ENCODE peak calls at places on chromosomes 4 and X, in five cellular contexts. M, G, K, S and W are unnamed samples.

GRCh38 chrX:118128724-118129123 is 12.1 kb upstream of the KLHL13 start:
- DNase-seq in K (no peak), M (no peak), G (no peak), S (no peak), W (no peak)

GRCh38 chr4:181821039-181822004 is 421.9 kb upstream of the TENM3 start:
- DNase-seq in K (no peak), M (no peak), S (no peak), G (no peak), W (no peak)

GRCh38 chrX:49175435-49175834 is 3.7 kb downstream of the PLP2 start:
- DNase-seq in M (no peak), S (no peak), K (no peak), G (no peak), W (no peak)

GRCh38 chr4:117898496-117898895 is 135.8 kb upstream of the NDST3 start:
- DNase-seq in G (no peak), M (no peak), K (no peak), S (no peak), W (no peak)

GRCh38 chr4:176359590-176359989 is 39.8 kb downstream of the SPCS3 start:
- DNase-seq in S (no peak), M (no peak), G (no peak), K (no peak), W (no peak)

GRCh38 chr4:185797018-185797417 is 15.0 kb downstream of the SORBS2 start:
- DNase-seq in K (no peak), S (no peak), M (no peak), G (no peak), W (no peak)

GRCh38 chr4:1795304-1796195 is 2.5 kb downstream of the FGFR3 start:
- DNase-seq in M (no peak), S (no peak), K (no peak), G (no peak), W (no peak)

GRCh38 chrX:129781134-129782014 is 1.6 kb downstream of the SASH3 start:
- DNase-seq in K (peak), M (no peak), S (peak), G (no peak), W (no peak)

GRCh38 chr4:70315928-70316327 is 18.9 kb upstream of the CABS1 start:
- DNase-seq in K (no peak), S (no peak), G (peak), M (no peak), W (no peak)

GRCh38 chrX:68708503-68709290 is 61.2 kb downstream of the STARD8 start:
- DNase-seq in K (no peak), S (no peak), M (no peak), G (no peak), W (no peak)

GRCh38 chr4:20248155-20248558 is 3.5 kb upstream of the SLIT2 start:
- DNase-seq in S (no peak), M (no peak), G (peak), K (no peak), W (no peak)

GRCh38 chr4:139300431-139301142 is 718 bp upstream of the NAA15 start:
- DNase-seq in K (peak), M (no peak), G (peak), S (no peak), W (peak)

GRCh38 chr4:74944354-74944793 is 11.5 kb downstream of the PARM1 start:
- DNase-seq in G (peak), M (no peak), K (no peak), S (peak), W (no peak)

GRCh38 chrX:134459683-134460004 is 321 bp upstream of the HPRT1 start:
- DNase-seq in S (no peak), K (no peak), M (no peak), G (no peak), W (no peak)

GRCh38 chrX:107676559-107677378 is 48.5 kb downstream of the PRPS1 start:
- DNase-seq in K (peak), S (peak), G (peak), M (peak), W (peak)

GRCh38 chrX:95076449-95076848 is 1402.4 kb downstream of the FAM133A start:
- DNase-seq in K (no peak), M (no peak), G (peak), S (no peak), W (no peak)

GRCh38 chr4:25172964-25173917 is 13.0 kb upstream of the SEPSECS start:
- DNase-seq in K (peak), S (no peak), G (peak), M (no peak), W (peak)

GRCh38 chr4:156330436-156331031 is 376.9 kb upstream of the CTSO start:
- DNase-seq in K (no peak), S (no peak), M (no peak), G (no peak), W (no peak)

GRCh38 chr4:133147922-133148689 is 988 bp upstream of the PCDH10 start:
- DNase-seq in K (peak), S (no peak), G (peak), M (no peak), W (no peak)

GRCh38 chr4:76072760-76073159 is 1.7 kb upstream of the ART3 start:
- DNase-seq in M (no peak), G (no peak), K (no peak), S (no peak), W (no peak)

GRCh38 chr4:123415977-123416376 is 19.4 kb downstream of the SPRY1 start:
- DNase-seq in G (peak), M (no peak), K (no peak), S (no peak), W (no peak)

GRCh38 chr4:135185256-135185655 is 983.7 kb upstream of the PABPC4L start:
- DNase-seq in S (no peak), M (no peak), K (no peak), G (no peak), W (no peak)

GRCh38 chr4:166198516-166198915 is 325.5 kb downstream of the TLL1 start:
- DNase-seq in G (no peak), S (no peak), K (no peak), M (no peak), W (no peak)

GRCh38 chr4:26384380-26385057 is 63.7 kb downstream of the RBPJ start:
- DNase-seq in S (no peak), K (no peak), G (no peak), M (no peak), W (no peak)

GRCh38 chrX:123731987-123732678 is 719 bp downstream of the THOC2 start:
- DNase-seq in G (peak), K (no peak), S (peak), M (peak), W (no peak)

GRCh38 chr4:103719320-103720204 is at the start of gene TACR3:
- DNase-seq in S (no peak), M (no peak), K (no peak), G (no peak), W (no peak)

GRCh38 chr4:103075435-103075893 is 1.1 kb downstream of the SLC9B2 start:
- DNase-seq in S (no peak), M (no peak), K (no peak), G (peak), W (no peak)

GRCh38 chrX:38505583-38505982 is 55.8 kb upstream of the TSPAN7 start:
- DNase-seq in K (no peak), S (no peak), M (no peak), G (no peak), W (no peak)

GRCh38 chr4:155079866-155080265 is 128.6 kb upstream of the NPY2R start:
- DNase-seq in S (no peak), G (peak), M (no peak), K (no peak), W (no peak)

GRCh38 chrX:11757729-11758399 is at the start of gene MSL3:
- DNase-seq in S (peak), G (peak), K (peak), M (peak), W (no peak)

GRCh38 chr4:25769251-25769650 is 93.5 kb downstream of the SEL1L3 start:
- DNase-seq in K (no peak), G (no peak), M (no peak), S (no peak), W (no peak)

GRCh38 chrX:71636438-71637252 is 18.3 kb upstream of the CXCR3 start:
- DNase-seq in S (no peak), M (no peak), K (no peak), G (peak), W (no peak)

GRCh38 chrX:37993857-37994619 is 12.3 kb upstream of the SYTL5 start:
- DNase-seq in M (no peak), K (no peak), S (no peak), G (peak), W (no peak)

GRCh38 chrX:65635371-65635770 is 32.1 kb upstream of the MSN start:
- DNase-seq in G (no peak), K (peak), M (no peak), S (no peak), W (peak)

GRCh38 chrX:23118890-23119527 is 119.2 kb downstream of the DDX53 start:
- DNase-seq in S (no peak), G (peak), M (no peak), K (no peak), W (no peak)

GRCh38 chrX:97751735-97752134 is 868.0 kb downstream of the RPA4 start:
- DNase-seq in G (peak), M (no peak), K (no peak), S (no peak), W (no peak)

GRCh38 chrX:12948495-12948894 is 26.4 kb upstream of the TMSB4X start:
- DNase-seq in K (no peak), M (no peak), S (no peak), G (no peak), W (no peak)

GRCh38 chrX:12946406-12946805 is 28.5 kb upstream of the TMSB4X start:
- DNase-seq in S (no peak), M (no peak), G (no peak), K (no peak), W (no peak)

GRCh38 chrX:12947545-12948235 is 27.2 kb upstream of the TMSB4X start:
- DNase-seq in G (no peak), M (no peak), K (no peak), S (no peak), W (no peak)

GRCh38 chrX:12945494-12945893 is 29.4 kb upstream of the TMSB4X start:
- DNase-seq in S (no peak), M (no peak), K (no peak), G (no peak), W (no peak)

DNA sequence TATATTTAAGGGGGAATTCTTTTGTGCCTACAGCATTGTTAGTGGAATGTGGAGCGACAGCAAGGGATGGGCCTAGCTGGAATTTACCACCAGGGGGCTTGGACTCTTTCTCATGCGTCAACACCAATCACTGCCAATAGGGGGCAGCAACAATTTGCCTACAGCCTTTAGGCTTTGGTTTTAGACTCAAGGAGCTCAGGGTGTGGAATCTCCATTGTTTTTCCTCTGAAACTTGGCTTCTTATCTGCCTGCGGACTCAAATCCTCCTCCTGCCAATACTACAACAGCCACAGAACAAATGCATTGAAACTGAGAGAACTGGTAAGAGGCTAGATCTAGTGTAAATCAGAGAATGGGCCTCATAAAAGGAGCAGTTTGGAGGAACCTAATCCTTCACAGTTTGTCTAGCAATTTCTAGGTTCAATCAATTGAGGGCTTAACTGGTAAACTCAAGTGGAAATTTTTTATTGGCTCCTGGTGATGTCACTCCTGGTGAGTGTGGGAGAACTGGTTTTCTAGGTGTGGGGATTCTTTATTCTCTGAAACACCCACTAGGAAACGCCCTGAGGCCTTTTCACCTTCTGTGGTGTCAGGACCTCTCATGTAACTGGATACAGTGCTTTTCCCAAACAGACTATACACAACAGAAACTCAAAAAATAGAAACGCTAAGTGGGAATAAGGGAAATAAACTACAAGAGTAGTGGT is 27.9 kb upstream of the TMSB4X start:
- DNase-seq in S (peak), G (peak), K (peak), M (peak), W (peak)
- H3K4me3 ChIP-seq in S (no peak), G (peak), K (no peak), M (no peak), W (no peak)

DNA sequence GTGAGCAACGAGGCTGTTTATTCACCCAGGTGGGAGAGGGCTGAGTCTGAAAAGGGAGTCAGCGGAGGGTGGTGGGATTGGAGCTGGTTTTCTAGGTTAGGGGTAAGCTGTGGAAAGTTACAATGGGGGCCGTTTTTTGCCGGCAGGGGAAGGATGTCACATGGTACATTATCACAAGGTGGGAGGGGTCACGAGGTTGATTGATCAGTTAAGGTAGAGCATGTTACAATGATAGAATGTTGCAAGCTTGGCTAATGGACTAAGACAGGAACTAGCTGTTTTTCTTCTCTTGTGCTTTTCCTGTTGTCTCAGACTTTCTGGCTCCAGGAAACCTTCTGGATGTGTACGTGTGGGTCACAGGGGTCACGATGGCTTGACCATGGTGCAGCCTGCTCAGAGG is 536.3 kb upstream of the HTR2C start:
- DNase-seq in S (no peak), K (no peak), M (no peak), G (no peak), W (no peak)
- H3K4me3 ChIP-seq in S (no peak), K (no peak), M (no peak), G (no peak), W (no peak)

DNA sequence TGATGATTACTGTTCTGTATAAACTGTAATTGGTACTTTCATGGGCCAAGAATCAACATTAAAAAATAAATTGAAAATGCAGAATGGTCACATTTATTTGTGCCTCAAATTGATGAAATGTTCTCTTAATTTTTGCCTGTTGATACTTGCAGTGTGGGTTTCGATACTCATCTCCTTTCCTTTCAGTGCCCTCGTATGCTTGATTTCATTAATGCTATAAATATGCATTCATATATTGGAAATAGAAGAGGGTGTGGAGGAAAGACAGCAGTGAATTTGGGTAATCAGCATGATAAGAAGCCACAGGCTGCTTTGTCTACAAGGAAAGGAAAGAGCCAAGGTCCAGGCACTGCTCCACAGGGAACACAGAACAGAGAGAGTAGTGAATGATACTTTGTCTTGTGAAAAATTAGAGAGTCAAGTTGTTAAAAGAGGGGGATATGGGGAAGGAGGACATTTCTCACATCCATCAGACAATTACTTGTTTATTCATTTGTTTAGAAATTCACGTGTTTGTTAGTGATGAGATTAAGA is 1.0 kb upstream of the DDX60 start:
- DNase-seq in S (no peak), M (no peak), K (no peak), G (no peak), W (no peak)
- H3K4me3 ChIP-seq in S (no peak), M (no peak), K (peak), G (peak), W (peak)

GRCh38 chr4:13523105-13523477 is 21.2 kb downstream of the NKX3-2 start:
- DNase-seq in K (no peak), S (no peak), M (no peak), G (no peak), W (no peak)
- H3K4me3 ChIP-seq in K (peak), S (no peak), M (no peak), G (no peak), W (no peak)

DNA sequence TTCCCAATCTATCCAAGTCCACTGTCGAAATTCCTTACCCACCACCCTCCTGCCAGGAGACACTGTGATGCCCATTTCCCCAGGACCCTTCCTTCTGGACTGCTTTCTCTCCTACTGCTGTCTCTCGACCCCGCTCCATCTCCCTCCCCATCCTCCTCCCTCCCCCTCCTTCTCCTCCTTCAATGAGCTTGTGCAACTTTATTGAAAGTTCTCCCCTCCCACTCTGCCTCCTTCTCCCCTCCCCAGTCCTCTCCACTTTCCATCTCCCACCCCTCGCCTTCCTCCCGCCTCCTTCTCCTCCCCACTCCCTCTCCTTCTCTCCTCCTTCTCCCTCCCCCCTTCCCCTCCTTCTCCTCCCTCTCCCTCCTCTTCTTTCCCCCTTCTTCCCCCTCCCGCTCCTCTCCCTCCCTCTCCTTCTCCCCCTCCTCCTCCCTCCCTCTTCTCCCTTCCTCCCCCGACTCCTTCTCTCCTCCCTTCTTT is 116.6 kb upstream of the FAT1 start:
- DNase-seq in M (peak), G (no peak), K (no peak), S (no peak), W (peak)
- H3K4me3 ChIP-seq in M (no peak), G (no peak), K (no peak), S (no peak), W (peak)

GRCh38 chr4:189202182-189202868 is 738.3 kb upstream of the FRG1 start:
- DNase-seq in S (peak), M (peak), G (peak), K (peak), W (peak)
- H3K4me3 ChIP-seq in S (no peak), M (no peak), G (peak), K (peak), W (no peak)

DNA sequence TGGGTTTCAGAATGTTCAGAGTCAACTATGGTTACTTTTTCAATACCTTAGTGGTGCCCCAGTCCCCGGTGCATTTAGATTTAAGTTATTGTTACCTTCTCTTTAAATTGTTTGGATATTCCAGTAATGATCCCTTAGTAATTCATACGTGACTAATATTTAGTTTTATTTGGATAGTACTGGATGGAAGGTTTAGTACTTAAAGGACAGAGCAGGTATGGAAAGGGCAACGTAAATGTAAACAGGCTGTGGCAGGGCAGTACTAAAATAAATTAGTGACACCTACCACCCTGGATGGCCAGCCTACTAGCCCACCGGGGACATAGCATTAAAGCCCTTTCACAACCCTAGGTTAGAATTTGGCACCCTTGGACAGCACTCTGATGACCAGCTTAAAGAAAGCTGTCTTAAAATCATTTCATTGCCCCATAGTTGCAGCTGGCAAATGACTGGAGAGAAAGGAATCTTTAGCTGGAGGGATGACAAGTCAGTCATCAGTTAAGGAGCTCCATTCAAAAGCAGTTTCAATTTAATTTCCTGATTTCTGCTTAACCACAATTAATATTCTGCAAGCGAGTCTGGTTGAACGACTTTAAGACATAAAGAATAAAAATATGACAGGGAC is 16.4 kb downstream of the PLP1 start:
- DNase-seq in M (no peak), S (no peak), K (no peak), G (peak), W (no peak)
- H3K4me3 ChIP-seq in M (no peak), S (no peak), K (no peak), G (peak), W (no peak)

DNA sequence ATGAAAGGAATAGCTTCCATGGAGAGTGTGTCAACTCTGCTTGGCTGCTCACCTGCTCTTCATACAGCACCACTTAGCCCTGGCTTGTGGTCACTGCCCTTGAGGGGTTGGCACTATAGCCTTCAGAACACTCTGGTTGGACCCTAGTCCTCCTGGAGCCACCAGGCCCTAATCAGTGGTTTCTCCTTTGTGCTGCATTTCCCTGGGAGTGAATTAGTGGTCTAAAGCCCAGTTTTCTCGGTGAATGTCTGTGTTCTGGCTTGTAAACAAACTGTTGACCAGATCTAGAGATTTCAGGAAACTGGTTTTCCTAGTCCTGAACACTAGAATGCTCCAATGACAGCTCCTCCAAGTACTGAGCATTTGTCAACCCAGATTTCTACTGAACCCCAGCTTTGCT is 28.6 kb upstream of the TMEM154 start:
- DNase-seq in K (no peak), M (no peak), G (peak), S (no peak), W (no peak)
- H3K4me3 ChIP-seq in K (no peak), M (no peak), G (no peak), S (no peak), W (no peak)

DNA sequence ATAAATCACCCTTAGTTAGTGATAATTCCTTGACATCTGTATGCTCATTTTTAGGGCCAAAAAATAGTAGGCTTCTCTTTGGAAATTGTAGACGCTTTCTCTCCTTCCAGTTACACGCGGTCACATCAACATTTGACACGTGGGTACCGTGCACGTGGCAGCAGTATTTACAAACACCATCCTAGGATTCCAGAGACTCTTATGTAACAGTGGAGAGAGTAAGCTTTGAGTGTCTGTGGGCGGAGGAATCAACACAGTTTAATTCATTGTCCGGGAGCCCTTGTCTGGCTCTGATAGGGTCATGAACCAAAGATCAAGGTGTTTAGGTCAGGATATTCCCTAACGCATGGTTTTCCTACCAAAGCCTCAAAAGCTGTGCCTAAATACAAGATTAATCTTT is 12.2 kb downstream of the TET2 start:
- DNase-seq in K (no peak), S (peak), G (no peak), M (peak), W (peak)
- H3K4me3 ChIP-seq in K (no peak), S (no peak), G (no peak), M (no peak), W (no peak)